ENCODE peak calls at places on chromosomes 7 and 10, in ten cellular contexts. Z is stimulated activated CD4-positive, alpha-beta T cell treated with anti-CD3 and anti-CD28 coated beads, Interleukin-2, amount 100 ng/mL, for 4 hours; V is RPMI7951; F is RKO; Q is IMR-90; O is fibroblast of mammary gland; R is T-helper 1 cell; P is non-pigmented ciliary epithelial cell; U is A549; T is activated naive CD4-positive, alpha-beta T cell treated with anti-CD3 and anti-CD28 coated beads for 36 hours. B is an unnamed sample.
A peak's percentile ranks its signal among the peaks of the same experiment; 100 is the strongest.

GRCh38 chr7:123650595-123650994 is 5.1 kb upstream of the LMOD2 start:
- DNase-seq in Z (no peak), V (no peak), F (no peak), Q (no peak), O (no peak), R (no peak), P (no peak), U (no peak), T (no peak), B (no peak)

GRCh38 chr10:62818426-62819011 is 2.4 kb upstream of the EGR2 start:
- DNase-seq in Z (peak; percentile 78), V (peak; percentile 31), F (no peak), Q (no peak), O (no peak), R (no peak), P (no peak), U (peak; percentile 17), T (peak; percentile 62), B (peak; percentile 63)

GRCh38 chr7:101984141-101984879 is 166.9 kb downstream of the CUX1 start:
- DNase-seq in Z (no peak), V (no peak), F (no peak), Q (no peak), O (no peak), R (no peak), P (no peak), U (peak; percentile 27), T (no peak), B (no peak)

GRCh38 chr10:88687853-88688467 is 18.1 kb upstream of the LIPK start:
- DNase-seq in Z (no peak), V (peak; percentile 7), F (peak; percentile 59), Q (peak; percentile 24), O (peak; percentile 48), R (no peak), P (no peak), U (peak; percentile 36), T (no peak), B (peak; percentile 38)

GRCh38 chr7:115097175-115097671 is 175.3 kb downstream of the MDFIC start:
- DNase-seq in Z (no peak), V (peak; percentile 83), F (peak; percentile 37), Q (peak; percentile 86), O (peak; percentile 81), R (no peak), P (peak; percentile 65), U (no peak), T (no peak), B (no peak)

GRCh38 chr7:151621961-151622360 is 102.3 kb upstream of the RHEB start:
- DNase-seq in Z (no peak), V (no peak), F (no peak), Q (no peak), O (no peak), R (no peak), P (no peak), U (no peak), T (no peak), B (no peak)

GRCh38 chr10:24462889-24463552 is 254.1 kb downstream of the KIAA1217 start:
- DNase-seq in Z (no peak), V (peak; percentile 52), F (peak; percentile 69), Q (no peak), O (peak; percentile 54), R (no peak), P (no peak), U (peak; percentile 17), T (no peak), B (no peak)

GRCh38 chr10:26481914-26482550 is 43.9 kb downstream of the APBB1IP start:
- DNase-seq in Z (no peak), V (no peak), F (no peak), Q (no peak), O (no peak), R (no peak), P (no peak), U (no peak), T (peak; percentile 48), B (no peak)

GRCh38 chr10:117461766-117462423 is 80.7 kb upstream of the EMX2 start:
- DNase-seq in Z (no peak), V (peak; percentile 47), F (peak; percentile 88), Q (peak; percentile 37), O (peak; percentile 96), R (no peak), P (no peak), U (peak; percentile 77), T (no peak), B (no peak)

GRCh38 chr10:64011871-64012714 is 490.9 kb downstream of the REEP3 start:
- DNase-seq in Z (no peak), V (no peak), F (no peak), Q (no peak), O (no peak), R (no peak), P (no peak), U (no peak), T (no peak), B (no peak)

GRCh38 chr10:10320981-10321380 is 696.7 kb upstream of the CELF2 start:
- DNase-seq in Z (no peak), V (no peak), F (peak; percentile 8), Q (peak; percentile 71), O (peak; percentile 78), R (no peak), P (no peak), U (no peak), T (no peak), B (no peak)

GRCh38 chr10:104622598-104623209 is 18.4 kb upstream of the SORCS3 start:
- DNase-seq in Z (no peak), V (peak; percentile 16), F (peak; percentile 37), Q (no peak), O (peak; percentile 8), R (no peak), P (no peak), U (peak; percentile 45), T (peak; percentile 42), B (no peak)

GRCh38 chr10:119940487-119940886 is 48.0 kb downstream of the SEC23IP start:
- DNase-seq in Z (no peak), V (no peak), F (peak; percentile 35), Q (peak; percentile 31), O (peak; percentile 42), R (no peak), P (peak; percentile 53), U (no peak), T (no peak), B (no peak)

GRCh38 chr10:70404906-70405824 is 1.2 kb downstream of the EIF4EBP2 start:
- DNase-seq in Z (no peak), V (peak; percentile 92), F (peak; percentile 80), Q (peak; percentile 96), O (peak; percentile 98), R (peak; percentile 11), P (peak; percentile 88), U (peak; percentile 81), T (peak; percentile 44), B (peak; percentile 53)

GRCh38 chr10:74337330-74338016 is 186.5 kb downstream of the ADK start:
- DNase-seq in Z (no peak), V (peak; percentile 54), F (no peak), Q (no peak), O (peak; percentile 15), R (no peak), P (no peak), U (peak; percentile 16), T (no peak), B (no peak)

GRCh38 chr10:76071638-76072317 is 640.4 kb downstream of the LRMDA start:
- DNase-seq in Z (no peak), V (peak; percentile 50), F (no peak), Q (no peak), O (peak; percentile 36), R (no peak), P (no peak), U (no peak), T (no peak), B (no peak)

GRCh38 chr10:34916368-34916767 is 101.3 kb upstream of the PARD3 start:
- DNase-seq in Z (no peak), V (peak; percentile 75), F (peak; percentile 75), Q (peak; percentile 94), O (peak; percentile 94), R (no peak), P (peak; percentile 73), U (no peak), T (no peak), B (no peak)

GRCh38 chr7:86966920-86967319 is 92.5 kb downstream of the ELAPOR2 start:
- DNase-seq in Z (no peak), V (no peak), F (no peak), Q (no peak), O (no peak), R (no peak), P (no peak), U (no peak), T (no peak), B (no peak)

GRCh38 chr10:6048281-6049030 is 13.7 kb downstream of the IL2RA start:
- DNase-seq in Z (no peak), V (no peak), F (no peak), Q (no peak), O (no peak), R (no peak), P (no peak), U (no peak), T (peak; percentile 3), B (no peak)

GRCh38 chr7:76513817-76514799 is 3.8 kb downstream of the UPK3B start:
- DNase-seq in Z (no peak), V (no peak), F (no peak), Q (no peak), O (no peak), R (no peak), P (no peak), U (no peak), T (no peak), B (no peak)

GRCh38 chr7:117127585-117128168 is 174.4 kb downstream of the ST7 start:
- DNase-seq in Z (peak; percentile 31), V (peak; percentile 59), F (peak; percentile 81), Q (peak; percentile 72), O (peak; percentile 77), R (peak; percentile 45), P (no peak), U (peak; percentile 69), T (peak; percentile 73), B (no peak)

GRCh38 chr7:92698237-92698841 is 108.1 kb upstream of the FAM133B start:
- DNase-seq in Z (no peak), V (peak; percentile 95), F (no peak), Q (peak; percentile 92), O (peak; percentile 77), R (no peak), P (peak; percentile 72), U (peak; percentile 59), T (no peak), B (no peak)

GRCh38 chr10:126294451-126294850 is 93.8 kb downstream of the ADAM12 start:
- DNase-seq in Z (no peak), V (no peak), F (no peak), Q (no peak), O (peak; percentile 56), R (no peak), P (no peak), U (no peak), T (no peak), B (no peak)

GRCh38 chr10:126021833-126022500 is 125.6 kb downstream of the FANK1 start:
- DNase-seq in Z (no peak), V (no peak), F (no peak), Q (no peak), O (no peak), R (no peak), P (no peak), U (no peak), T (no peak), B (no peak)

GRCh38 chr7:100367251-100367620 is 6.1 kb upstream of the PILRA start:
- DNase-seq in Z (no peak), V (no peak), F (no peak), Q (no peak), O (no peak), R (no peak), P (no peak), U (no peak), T (no peak), B (no peak)

GRCh38 chr10:18594574-18595156 is 56.7 kb downstream of the NSUN6 start:
- DNase-seq in Z (no peak), V (peak; percentile 23), F (peak; percentile 14), Q (no peak), O (peak; percentile 11), R (no peak), P (no peak), U (peak; percentile 52), T (no peak), B (no peak)

GRCh38 chr7:35605760-35606159 is 89.2 kb downstream of the HERPUD2 start:
- DNase-seq in Z (no peak), V (peak; percentile 93), F (no peak), Q (peak; percentile 82), O (peak; percentile 92), R (no peak), P (no peak), U (peak; percentile 8), T (no peak), B (no peak)

GRCh38 chr10:515674-516073 is 173.8 kb downstream of the DIP2C start:
- DNase-seq in Z (no peak), V (no peak), F (no peak), Q (no peak), O (no peak), R (no peak), P (no peak), U (no peak), T (no peak), B (peak; percentile 46)